ENCODE peak calls at places on chromosomes 5 and 9, in four cellular contexts. K, Y, T and S are unnamed samples.

GRCh38 chr5:157963761-157964160 is 104.8 kb upstream of the CLINT1 start:
- DNase-seq in Y (no peak), T (no peak), K (no peak), S (no peak)

GRCh38 chr9:85971731-85972130 is 30.8 kb downstream of the NAA35 start:
- DNase-seq in K (no peak), Y (no peak), T (no peak), S (no peak)

GRCh38 chr5:139655727-139656271 is 7.7 kb downstream of the CXXC5 start:
- DNase-seq in K (no peak), Y (no peak), T (peak), S (no peak)

GRCh38 chr5:91288117-91288516 is 95.0 kb downstream of the ARRDC3 start:
- DNase-seq in K (no peak), Y (no peak), T (no peak), S (no peak)

GRCh38 chr5:78757269-78758053 is 108.9 kb upstream of the LHFPL2 start:
- DNase-seq in K (no peak), T (peak), Y (no peak), S (peak)

GRCh38 chr9:34158362-34158869 is 20.4 kb upstream of the UBAP1 start:
- DNase-seq in K (no peak), T (peak), Y (peak), S (peak)

GRCh38 chr5:144121577-144121976 is 48.9 kb downstream of the YIPF5 start:
- DNase-seq in Y (no peak), K (no peak), T (no peak), S (no peak)

GRCh38 chr5:13611604-13612003 is 332.9 kb downstream of the DNAH5 start:
- DNase-seq in Y (no peak), K (no peak), T (no peak), S (no peak)

GRCh38 chr9:70012569-70012968 is 31.1 kb upstream of the MAMDC2 start:
- DNase-seq in T (no peak), K (no peak), Y (no peak), S (no peak)

GRCh38 chr9:91840469-91840868 is 109.6 kb downstream of the ROR2 start:
- DNase-seq in K (no peak), Y (no peak), T (no peak), S (no peak)
- TF ChIP-seq RNF2 in K (no peak), Y (no peak), T (no peak), S (no peak)

GRCh38 chr5:38382898-38383297 is 124.5 kb downstream of the EGFLAM start:
- DNase-seq in T (peak), Y (peak), K (peak), S (peak)
- TF ChIP-seq RNF2 in T (no peak), Y (no peak), K (no peak), S (no peak)

GRCh38 chr9:36143242-36143641 is 6.7 kb downstream of the GLIPR2 start:
- DNase-seq in Y (no peak), K (no peak), T (no peak), S (no peak)

GRCh38 chr9:36140086-36141084 is 3.9 kb downstream of the GLIPR2 start:
- DNase-seq in K (no peak), Y (no peak), T (no peak), S (no peak)

GRCh38 chr9:36141761-36142160 is 5.2 kb downstream of the GLIPR2 start:
- DNase-seq in Y (no peak), K (no peak), T (no peak), S (no peak)

GRCh38 chr9:36142510-36143161 is 6.1 kb downstream of the GLIPR2 start:
- DNase-seq in K (no peak), T (no peak), Y (peak), S (no peak)

GRCh38 chr9:36141288-36141687 is 4.8 kb downstream of the GLIPR2 start:
- DNase-seq in T (no peak), Y (no peak), K (no peak), S (peak)
- TF ChIP-seq RNF2 in T (no peak), Y (no peak), K (no peak), S (no peak)

GRCh38 chr9:72149231-72149975 is at the start of gene GDA:
- DNase-seq in K (peak), T (no peak), Y (no peak), S (peak)
- TF ChIP-seq RNF2 in K (peak), T (peak), Y (no peak), S (no peak)

GRCh38 chr9:105828171-105828570 is 133.8 kb downstream of the TMEM38B start:
- DNase-seq in Y (no peak), T (no peak), K (no peak), S (no peak)
- TF ChIP-seq RNF2 in Y (no peak), T (no peak), K (no peak), S (no peak)